ENCODE peak calls at places on chromosomes 13 and 19, in four cellular contexts. Y is EH, D is NCI-H774, W is heart left ventricle. X is an unnamed sample.

GRCh38 chr19:2661615-2662014 is 40.9 kb downstream of the GNG7 start:
- DNase-seq in D (no peak), Y (no peak), W (no peak), X (no peak)

GRCh38 chr13:57375876-57376275 is 208.9 kb downstream of the PRR20E start:
- DNase-seq in W (no peak), Y (no peak), D (no peak), X (no peak)

GRCh38 chr19:54114340-54114826 is 1.1 kb downstream of the TFPT start:
- DNase-seq in Y (peak), W (no peak), D (peak), X (peak)

GRCh38 chr13:49214917-49215376 is 5.2 kb upstream of the MLNR start:
- DNase-seq in Y (peak), W (peak), D (no peak), X (peak)

GRCh38 chr13:111082240-111082639 is 32.9 kb upstream of the ARHGEF7 start:
- DNase-seq in W (no peak), Y (no peak), D (no peak), X (no peak)

GRCh38 chr13:96817336-96817941 is 176.8 kb downstream of the OXGR1 start:
- DNase-seq in D (no peak), Y (no peak), W (no peak), X (peak)

GRCh38 chr19:49413348-49413747 is 9.9 kb downstream of the PTH2 start:
- DNase-seq in D (no peak), Y (peak), W (peak), X (no peak)

GRCh38 chr19:58581227-58582141 is 8.3 kb upstream of the MZF1 start:
- DNase-seq in W (peak), D (no peak), Y (peak), X (peak)

GRCh38 chr19:55398200-55398947 is 9.2 kb downstream of the UBE2S start:
- DNase-seq in D (no peak), W (no peak), Y (no peak), X (no peak)

GRCh38 chr19:56971230-56971629 is 130.7 kb upstream of the PEG3 start:
- DNase-seq in W (no peak), Y (no peak), D (no peak), X (no peak)

GRCh38 chr13:108558489-108558888 is 70.9 kb upstream of the MYO16 start:
- DNase-seq in W (no peak), Y (no peak), D (no peak), X (no peak)

GRCh38 chr19:36113895-36114762 is 546 bp downstream of the POLR2I start:
- DNase-seq in Y (peak), W (peak), D (no peak), X (peak)

GRCh38 chr13:79995334-79995733 is 345.6 kb downstream of the SPRY2 start:
- DNase-seq in W (no peak), Y (peak), D (no peak), X (peak)

GRCh38 chr13:64332048-64332447 is 2898.1 kb downstream of the PCDH9 start:
- DNase-seq in D (peak), W (no peak), Y (peak), X (no peak)

GRCh38 chr13:110156186-110157065 is 150.5 kb downstream of the COL4A1 start:
- DNase-seq in D (no peak), W (no peak), Y (peak), X (peak)

GRCh38 chr13:104253063-104253680 is 1187.0 kb upstream of the SLC10A2 start:
- DNase-seq in W (no peak), Y (no peak), D (no peak), X (no peak)

GRCh38 chr13:96934889-96935490 is 59.3 kb downstream of the OXGR1 start:
- DNase-seq in W (no peak), D (no peak), Y (no peak), X (no peak)

GRCh38 chr13:44406617-44407016 is 33.0 kb downstream of the SERP2 start:
- DNase-seq in Y (no peak), D (no peak), W (no peak), X (no peak)

GRCh38 chr13:38566526-38566925 is 120.4 kb upstream of the FREM2 start:
- DNase-seq in Y (peak), W (no peak), D (peak), X (no peak)

GRCh38 chr19:53467138-53467502 is 413 bp upstream of the ZNF813 start:
- DNase-seq in Y (no peak), D (no peak), W (peak), X (no peak)

GRCh38 chr19:47124937-47125668 is 5.5 kb upstream of the SAE1 start:
- DNase-seq in Y (peak), W (no peak), D (peak), X (peak)

GRCh38 chr13:29503041-29503837 is 92.2 kb downstream of the SLC7A1 start:
- DNase-seq in Y (peak), D (no peak), W (no peak), X (no peak)

GRCh38 chr19:10568444-10568825 is 344 bp downstream of the CDKN2D start:
- DNase-seq in W (no peak), D (no peak), Y (no peak), X (peak)

GRCh38 chr13:23687614-23688013 is 117.4 kb downstream of the TNFRSF19 start:
- DNase-seq in W (no peak), D (no peak), Y (peak), X (no peak)

GRCh38 chr19:9727644-9728043 is 40.9 kb downstream of the ZNF846 start:
- DNase-seq in D (no peak), W (no peak), Y (no peak), X (no peak)